ENCODE peak calls at places on chromosomes 6 and 20, in four cellular contexts. I is kidney epithelial cell; O is CD8-positive, alpha-beta T cell; E is mesenchymal stem cell. V is an unnamed sample.

GRCh38 chr6:41200296-41200900 is 551 bp downstream of the TREML2 start:
- DNase-seq in I (no peak), O (peak), E (peak), V (no peak)

GRCh38 chr6:72080260-72080941 is 194.1 kb downstream of the RIMS1 start:
- DNase-seq in E (no peak), I (no peak), O (no peak), V (no peak)

GRCh38 chr20:35207950-35208611 is 18.4 kb upstream of the MMP24 start:
- DNase-seq in O (peak), I (peak), E (peak), V (peak)

GRCh38 chr6:105178110-105178509 is 1.7 kb downstream of the POPDC3 start:
- DNase-seq in O (no peak), I (peak), E (peak), V (peak)

GRCh38 chr6:129725341-129725740 is 15.4 kb upstream of the ARHGAP18 start:
- DNase-seq in O (no peak), E (no peak), I (no peak), V (no peak)

GRCh38 chr6:164247106-164247505 is 832.6 kb downstream of the QKI start:
- DNase-seq in E (no peak), O (no peak), I (no peak), V (peak)

GRCh38 chr20:23187759-23188158 is 101.6 kb upstream of the CD93 start:
- DNase-seq in O (no peak), E (no peak), I (no peak), V (no peak)

GRCh38 chr6:109008537-109008950 is 86.1 kb downstream of the SESN1 start:
- DNase-seq in E (peak), I (no peak), O (no peak), V (no peak)

GRCh38 chr6:81401970-81402690 is 350.4 kb downstream of the TENT5A start:
- DNase-seq in E (peak), O (no peak), I (no peak), V (peak)

GRCh38 chr6:960356-960755 is 267.4 kb upstream of the EXOC2 start:
- DNase-seq in O (no peak), I (no peak), E (no peak), V (no peak)

GRCh38 chr6:139323511-139324445 is 32.0 kb upstream of the TXLNB start:
- DNase-seq in O (peak), I (no peak), E (peak), V (peak)

GRCh38 chr6:3016473-3017280 is 17.0 kb downstream of the NQO2 start:
- DNase-seq in I (no peak), O (no peak), E (no peak), V (no peak)

GRCh38 chr6:14313220-14313619 is 195.6 kb downstream of the CD83 start:
- DNase-seq in I (no peak), E (no peak), O (no peak), V (no peak)

GRCh38 chr6:27940766-27941165 is 16.3 kb upstream of the OR2B6 start:
- DNase-seq in I (no peak), E (no peak), O (no peak), V (no peak)

GRCh38 chr6:5666695-5667094 is 340.0 kb downstream of the NRN1 start:
- DNase-seq in I (no peak), E (no peak), O (no peak), V (no peak)

GRCh38 chr6:131532476-131533108 is 40.4 kb upstream of the ARG1 start:
- DNase-seq in O (no peak), E (no peak), I (no peak), V (no peak)

GRCh38 chr20:62069741-62070216 is 4.1 kb upstream of the TAF4 start:
- DNase-seq in E (peak), O (no peak), I (peak), V (peak)

GRCh38 chr6:52328721-52329120 is 33.2 kb upstream of the PAQR8 start:
- DNase-seq in I (no peak), O (no peak), E (no peak), V (no peak)

GRCh38 chr20:29079769-29080690 is 2177.4 kb upstream of the DEFB115 start:
- DNase-seq in E (no peak), I (no peak), O (peak), V (no peak)
- H3K4me3 ChIP-seq in E (no peak), I (no peak), O (no peak), V (no peak)

DNA sequence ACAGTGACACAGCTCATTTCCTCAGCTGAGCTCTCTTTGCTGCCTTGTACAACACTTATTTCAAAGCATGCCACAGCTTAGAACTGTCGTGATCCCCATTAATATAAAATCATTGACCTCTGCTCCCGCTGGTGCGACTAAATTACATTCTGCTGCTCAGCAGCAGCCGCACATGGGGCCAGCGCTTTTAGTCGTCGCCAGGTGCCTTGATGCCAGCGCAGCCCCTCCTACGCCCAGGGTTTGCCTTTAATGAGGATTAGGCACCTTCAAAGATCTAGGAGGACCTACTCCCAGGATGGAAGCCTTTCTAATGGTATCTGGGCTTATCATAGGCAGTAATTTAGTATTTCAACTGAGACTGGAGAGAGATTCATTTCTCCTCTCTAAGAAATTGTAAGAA is 717.9 kb upstream of the POU3F2 start:
- DNase-seq in O (no peak), E (no peak), I (no peak), V (no peak)
- H3K4me3 ChIP-seq in O (no peak), E (no peak), I (no peak), V (no peak)

GRCh38 chr6:66516377-66516776 is 809.4 kb upstream of the EYS start:
- DNase-seq in I (no peak), E (no peak), O (no peak), V (no peak)
- H3K4me3 ChIP-seq in I (no peak), E (no peak), O (no peak), V (no peak)

GRCh38 chr6:30508890-30509736 is 19.8 kb downstream of the HLA-E start:
- DNase-seq in I (no peak), E (peak), O (no peak), V (no peak)
- H3K4me3 ChIP-seq in I (no peak), E (no peak), O (peak), V (no peak)

GRCh38 chr6:43707767-43708166 is 20.2 kb upstream of the MRPS18A start:
- DNase-seq in E (no peak), O (no peak), I (no peak), V (no peak)
- H3K4me3 ChIP-seq in E (no peak), O (no peak), I (no peak), V (no peak)

GRCh38 chr6:13013681-13014550 is 297.3 kb downstream of the PHACTR1 start:
- DNase-seq in I (no peak), O (no peak), E (peak), V (peak)
- H3K4me3 ChIP-seq in I (peak), O (no peak), E (peak), V (peak)